ENCODE peak calls at places on chromosomes 6 and 20, in eight cellular contexts. F, S, Q, O, Y, L, U and E are unnamed samples.

GRCh38 chr6:155483858-155484257 is 28.2 kb upstream of the NOX3 start:
- DNase-seq in F (no peak), S (peak), Q (no peak), O (no peak), Y (no peak), L (no peak), U (no peak), E (no peak)

GRCh38 chr6:149515494-149515893 is 30.3 kb downstream of the PPIL4 start:
- DNase-seq in F (no peak), S (no peak), Q (no peak), O (no peak), Y (no peak), L (no peak), U (no peak), E (no peak)

GRCh38 chr6:158631678-158632537 is 12.6 kb downstream of the DYNLT1 start:
- DNase-seq in F (no peak), S (peak), Q (no peak), O (no peak), Y (no peak), L (no peak), U (peak), E (peak)

GRCh38 chr6:14734416-14735340 is 511.2 kb upstream of the JARID2 start:
- DNase-seq in F (no peak), S (peak), Q (no peak), O (no peak), Y (no peak), L (no peak), U (peak), E (no peak)

GRCh38 chr6:34145161-34146020 is 496 bp downstream of the GRM4 start:
- DNase-seq in F (peak), S (peak), Q (no peak), O (peak), Y (no peak), L (peak), U (no peak), E (peak)

GRCh38 chr6:36622901-36623546 is 28.9 kb downstream of the SRSF3 start:
- DNase-seq in F (no peak), S (no peak), Q (no peak), O (no peak), Y (no peak), L (no peak), U (no peak), E (no peak)

GRCh38 chr6:112007805-112008204 is 46.1 kb upstream of the CCN6 start:
- DNase-seq in F (no peak), S (peak), Q (no peak), O (no peak), Y (no peak), L (no peak), U (peak), E (no peak)

GRCh38 chr20:37450344-37450743 is 70.7 kb upstream of the NNAT start:
- DNase-seq in F (no peak), S (no peak), Q (no peak), O (no peak), Y (no peak), L (no peak), U (no peak), E (no peak)

GRCh38 chr6:33854572-33855030 is 50.8 kb upstream of the MLN start:
- DNase-seq in F (peak), S (no peak), Q (no peak), O (peak), Y (no peak), L (no peak), U (no peak), E (no peak)

GRCh38 chr6:41734666-41735426 is 562 bp downstream of the TFEB start:
- DNase-seq in F (peak), S (peak), Q (peak), O (peak), Y (peak), L (peak), U (peak), E (peak)

GRCh38 chr6:1135726-1136414 is 176.0 kb upstream of the FOXQ1 start:
- DNase-seq in F (no peak), S (no peak), Q (no peak), O (no peak), Y (no peak), L (no peak), U (no peak), E (no peak)

GRCh38 chr20:38601216-38602184 is at the start of gene ARHGAP40:
- DNase-seq in F (no peak), S (peak), Q (no peak), O (peak), Y (no peak), L (no peak), U (peak), E (peak)

GRCh38 chr6:3341467-3341866 is 82.7 kb downstream of the PSMG4 start:
- DNase-seq in F (no peak), S (peak), Q (no peak), O (no peak), Y (no peak), L (no peak), U (no peak), E (no peak)

GRCh38 chr6:43276180-43277082 is 21.6 kb upstream of the SLC22A7 start:
- DNase-seq in F (no peak), S (peak), Q (no peak), O (no peak), Y (no peak), L (no peak), U (no peak), E (no peak)

GRCh38 chr20:61835791-61836350 is 229.8 kb downstream of the TAF4 start:
- DNase-seq in F (no peak), S (no peak), Q (no peak), O (no peak), Y (no peak), L (no peak), U (no peak), E (no peak)

GRCh38 chr6:104784884-104785283 is 74.8 kb downstream of the HACE1 start:
- DNase-seq in F (no peak), S (peak), Q (no peak), O (no peak), Y (no peak), L (no peak), U (peak), E (no peak)

GRCh38 chr6:26383624-26384417 is 913 bp downstream of the BTN2A2 start:
- DNase-seq in F (peak), S (peak), Q (peak), O (peak), Y (no peak), L (no peak), U (peak), E (no peak)

GRCh38 chr6:90347411-90347841 is 50.8 kb upstream of the BACH2 start:
- DNase-seq in F (no peak), S (no peak), Q (no peak), O (no peak), Y (no peak), L (no peak), U (no peak), E (no peak)

GRCh38 chr6:132736239-132736638 is 21.5 kb downstream of the VNN2 start:
- DNase-seq in F (no peak), S (no peak), Q (no peak), O (no peak), Y (no peak), L (no peak), U (no peak), E (no peak)

GRCh38 chr20:51532577-51533191 is 9.8 kb downstream of the NFATC2 start:
- DNase-seq in F (no peak), S (peak), Q (no peak), O (no peak), Y (no peak), L (no peak), U (peak), E (peak)

GRCh38 chr6:19303381-19303780 is 533.8 kb upstream of the ID4 start:
- DNase-seq in F (no peak), S (peak), Q (peak), O (peak), Y (no peak), L (no peak), U (no peak), E (no peak)

GRCh38 chr20:39394461-39394860 is 432.3 kb downstream of the DHX35 start:
- DNase-seq in F (no peak), S (no peak), Q (no peak), O (no peak), Y (no peak), L (no peak), U (no peak), E (no peak)

GRCh38 chr20:31698803-31699718 is 23.6 kb downstream of the BCL2L1 start:
- DNase-seq in F (peak), S (peak), Q (peak), O (peak), Y (no peak), L (no peak), U (peak), E (no peak)

GRCh38 chr20:11716945-11717248 is 200.8 kb upstream of the BTBD3 start:
- DNase-seq in F (no peak), S (no peak), Q (no peak), O (no peak), Y (no peak), L (no peak), U (no peak), E (no peak)

GRCh38 chr6:41922154-41922553 is 855 bp downstream of the BYSL start:
- DNase-seq in F (no peak), S (no peak), Q (no peak), O (no peak), Y (no peak), L (no peak), U (no peak), E (no peak)

GRCh38 chr20:58361549-58361948 is 27.5 kb upstream of the VAPB start:
- DNase-seq in F (no peak), S (peak), Q (no peak), O (peak), Y (no peak), L (no peak), U (no peak), E (no peak)

GRCh38 chr6:168043193-168043847 is 35.7 kb downstream of the FRMD1 start:
- DNase-seq in F (no peak), S (no peak), Q (no peak), O (no peak), Y (no peak), L (no peak), U (no peak), E (no peak)

GRCh38 chr6:33279971-33280511 is 3.1 kb downstream of the B3GALT4 start:
- DNase-seq in F (no peak), S (peak), Q (peak), O (peak), Y (no peak), L (no peak), U (peak), E (no peak)

GRCh38 chr6:114735118-114735730 is 392.4 kb upstream of the HS3ST5 start:
- DNase-seq in F (no peak), S (peak), Q (no peak), O (no peak), Y (no peak), L (no peak), U (no peak), E (no peak)

GRCh38 chr6:90472716-90473115 is 114.2 kb downstream of the MAP3K7 start:
- DNase-seq in F (no peak), S (no peak), Q (no peak), O (no peak), Y (no peak), L (no peak), U (no peak), E (no peak)